ENCODE peak calls at places on chromosomes 13 and 19, in nine cellular contexts. Q is stimulated activated CD4-positive, alpha-beta T cell treated with anti-CD3 and anti-CD28 coated beads, Interleukin-15, amount 100 ng/mL, for 24 hours; R is AG09319; O is effector memory CD8-positive, alpha-beta T cell; P is Daoy; C is HT-29; A is activated B cell treated with CpG ODN at 0.5 μM for 24 hours; M is NCI-H2107; S is ovary. T is an unnamed sample.

GRCh38 chr13:51801631-51802099 is 2.3 kb downstream of the DHRS12 start:
- DNase-seq in Q (no peak), R (no peak), O (no peak), P (no peak), C (peak; percentile 87), A (no peak), M (peak; percentile 46), S (no peak), T (no peak)

GRCh38 chr19:55333870-55334269 is 5.8 kb upstream of the KMT5C start:
- DNase-seq in Q (no peak), R (no peak), O (no peak), P (no peak), C (peak; percentile 98), A (no peak), M (no peak), S (no peak), T (no peak)

GRCh38 chr19:31517466-31518180 is 168.4 kb upstream of the TSHZ3 start:
- DNase-seq in Q (no peak), R (no peak), O (no peak), P (no peak), C (no peak), A (no peak), M (no peak), S (no peak), T (no peak)

GRCh38 chr19:45968626-45969025 is 5.0 kb downstream of the NOVA2 start:
- DNase-seq in Q (no peak), R (no peak), O (no peak), P (no peak), C (no peak), A (no peak), M (no peak), S (no peak), T (no peak)

GRCh38 chr19:51018745-51019543 is 565 bp downstream of the KLK10 start:
- DNase-seq in Q (peak; percentile 29), R (no peak), O (no peak), P (peak; percentile 54), C (peak; percentile 82), A (no peak), M (no peak), S (peak; percentile 87), T (no peak)

GRCh38 chr19:46998445-46999142 is 21.0 kb upstream of the NPAS1 start:
- DNase-seq in Q (no peak), R (no peak), O (no peak), P (no peak), C (no peak), A (no peak), M (no peak), S (no peak), T (no peak)

GRCh38 chr13:29573190-29573589 is 22.3 kb downstream of the SLC7A1 start:
- DNase-seq in Q (no peak), R (no peak), O (no peak), P (no peak), C (peak; percentile 90), A (no peak), M (peak; percentile 18), S (no peak), T (peak; percentile 2)

GRCh38 chr19:5025027-5025426 is 56.1 kb downstream of the KDM4B start:
- DNase-seq in Q (no peak), R (no peak), O (no peak), P (no peak), C (no peak), A (no peak), M (no peak), S (no peak), T (no peak)

GRCh38 chr19:56156768-56157167 is 15.7 kb downstream of the ZNF444 start:
- DNase-seq in Q (no peak), R (no peak), O (no peak), P (no peak), C (no peak), A (no peak), M (no peak), S (no peak), T (no peak)

GRCh38 chr13:46698910-46699460 is 98.0 kb downstream of the ESD start:
- DNase-seq in Q (no peak), R (peak; percentile 37), O (no peak), P (no peak), C (no peak), A (no peak), M (no peak), S (no peak), T (no peak)

GRCh38 chr13:106373989-106374572 is 161.4 kb downstream of the EFNB2 start:
- DNase-seq in Q (peak; percentile 10), R (no peak), O (no peak), P (peak; percentile 20), C (no peak), A (no peak), M (no peak), S (no peak), T (no peak)

GRCh38 chr13:112781881-112782361 is 92.1 kb downstream of the ATP11A start:
- DNase-seq in Q (no peak), R (peak; percentile 11), O (no peak), P (no peak), C (no peak), A (no peak), M (no peak), S (no peak), T (no peak)

GRCh38 chr13:82002693-82003092 is 1661.8 kb upstream of the SPRY2 start:
- DNase-seq in Q (no peak), R (no peak), O (no peak), P (no peak), C (no peak), A (no peak), M (no peak), S (no peak), T (no peak)

GRCh38 chr19:17402982-17403855 is 2.2 kb downstream of the BST2 start:
- DNase-seq in Q (peak; percentile 53), R (no peak), O (no peak), P (peak; percentile 32), C (peak; percentile 26), A (no peak), M (no peak), S (peak; percentile 71), T (no peak)

GRCh38 chr13:110405597-110406450 is 98.7 kb downstream of the COL4A2 start:
- DNase-seq in Q (no peak), R (no peak), O (no peak), P (peak; percentile 63), C (no peak), A (no peak), M (no peak), S (no peak), T (no peak)

GRCh38 chr13:25153736-25154135 is 18.4 kb downstream of the AMER2 start:
- DNase-seq in Q (no peak), R (no peak), O (no peak), P (no peak), C (no peak), A (no peak), M (no peak), S (no peak), T (no peak)

GRCh38 chr13:80783926-80784325 is 443.0 kb upstream of the SPRY2 start:
- DNase-seq in Q (no peak), R (no peak), O (no peak), P (no peak), C (no peak), A (no peak), M (peak; percentile 25), S (no peak), T (no peak)

GRCh38 chr19:53813996-53814395 is 10.1 kb downstream of the NLRP12 start:
- DNase-seq in Q (no peak), R (no peak), O (no peak), P (peak; percentile 37), C (no peak), A (no peak), M (no peak), S (no peak), T (no peak)

GRCh38 chr19:763869-764268 is 13.0 kb downstream of the MISP start:
- DNase-seq in Q (no peak), R (no peak), O (no peak), P (no peak), C (no peak), A (no peak), M (no peak), S (no peak), T (no peak)

GRCh38 chr13:67143544-67144115 is 86.5 kb downstream of the PCDH9 start:
- DNase-seq in Q (no peak), R (no peak), O (no peak), P (no peak), C (no peak), A (no peak), M (no peak), S (no peak), T (no peak)

GRCh38 chr13:104586010-104586746 is 1520.0 kb upstream of the SLC10A2 start:
- DNase-seq in Q (no peak), R (no peak), O (no peak), P (peak; percentile 72), C (peak; percentile 73), A (no peak), M (no peak), S (no peak), T (no peak)

GRCh38 chr19:45451181-45451849 is 16.5 kb upstream of the FOSB start:
- DNase-seq in Q (peak; percentile 44), R (no peak), O (peak; percentile 84), P (peak; percentile 58), C (peak; percentile 80), A (peak; percentile 50), M (no peak), S (peak; percentile 45), T (no peak)

GRCh38 chr19:40594251-40594650 is 6.9 kb upstream of the LTBP4 start:
- DNase-seq in Q (no peak), R (no peak), O (no peak), P (no peak), C (no peak), A (no peak), M (no peak), S (no peak), T (no peak)

GRCh38 chr13:105817011-105817410 is 718.5 kb downstream of the EFNB2 start:
- DNase-seq in Q (no peak), R (no peak), O (no peak), P (no peak), C (peak; percentile 79), A (no peak), M (no peak), S (no peak), T (no peak)

GRCh38 chr13:104831823-104832222 is 1703.6 kb downstream of the EFNB2 start:
- DNase-seq in Q (no peak), R (no peak), O (no peak), P (no peak), C (no peak), A (no peak), M (no peak), S (no peak), T (no peak)

GRCh38 chr13:24100152-24100551 is 60.4 kb upstream of the SPATA13 start:
- DNase-seq in Q (no peak), R (no peak), O (no peak), P (no peak), C (peak; percentile 22), A (no peak), M (no peak), S (no peak), T (no peak)

GRCh38 chr13:23504188-23504587 is 66.0 kb upstream of the TNFRSF19 start:
- DNase-seq in Q (no peak), R (no peak), O (no peak), P (peak; percentile 83), C (no peak), A (no peak), M (no peak), S (no peak), T (no peak)

GRCh38 chr19:58483776-58484175 is 7.6 kb downstream of the ZNF446 start:
- DNase-seq in Q (no peak), R (no peak), O (no peak), P (no peak), C (no peak), A (no peak), M (no peak), S (no peak), T (no peak)

GRCh38 chr19:7917292-7918061 is 2.7 kb upstream of the SNAPC2 start:
- DNase-seq in Q (peak; percentile 74), R (no peak), O (peak; percentile 65), P (peak; percentile 73), C (no peak), A (peak; percentile 55), M (no peak), S (peak; percentile 49), T (no peak)

GRCh38 chr13:77784531-77784930 is 87.0 kb downstream of the SLAIN1 start:
- DNase-seq in Q (no peak), R (no peak), O (no peak), P (no peak), C (no peak), A (no peak), M (no peak), S (no peak), T (no peak)

GRCh38 chr19:7868326-7868670 is 5.9 kb downstream of the PRR36 start:
- DNase-seq in Q (peak; percentile 44), R (no peak), O (no peak), P (peak; percentile 75), C (no peak), A (no peak), M (no peak), S (peak; percentile 32), T (no peak)